ENCODE peak calls at places on chromosomes 13 and 19, in seven cellular contexts. One of them, this sample, is unnamed.

GRCh38 chr13:36520111-36520510 is 87.8 kb downstream of the CCNA1 start:
- DNase-seq in dorsolateral prefrontal cortex: no peak
- DNase-seq in kidney: no peak
- DNase-seq in transverse colon: no peak
- DNase-seq in AG04450: no peak
- DNase-seq in thoracic aorta: no peak
- DNase-seq in NB4: no peak
- DNase-seq in this sample: no peak

GRCh38 chr13:102401305-102401704 is 543 bp downstream of the FGF14 start:
- DNase-seq in dorsolateral prefrontal cortex: no peak
- DNase-seq in AG04450: no peak
- DNase-seq in kidney: no peak
- DNase-seq in NB4: no peak
- DNase-seq in transverse colon: no peak
- DNase-seq in thoracic aorta: no peak
- DNase-seq in this sample: peak; percentile 18

GRCh38 chr19:6589711-6590457 is 1.1 kb downstream of the CD70 start:
- DNase-seq in AG04450: no peak
- DNase-seq in transverse colon: no peak
- DNase-seq in dorsolateral prefrontal cortex: no peak
- DNase-seq in thoracic aorta: no peak
- DNase-seq in NB4: peak; percentile 53
- DNase-seq in kidney: no peak
- DNase-seq in this sample: no peak

GRCh38 chr13:39394811-39395685 is 207.9 kb downstream of the LHFPL6 start:
- DNase-seq in AG04450: no peak
- DNase-seq in transverse colon: no peak
- DNase-seq in kidney: no peak
- DNase-seq in thoracic aorta: no peak
- DNase-seq in NB4: no peak
- DNase-seq in dorsolateral prefrontal cortex: no peak
- DNase-seq in this sample: no peak

GRCh38 chr13:95301135-95301946 is at the start of gene ABCC4:
- DNase-seq in AG04450: peak; percentile 27
- DNase-seq in dorsolateral prefrontal cortex: peak; percentile 58
- DNase-seq in NB4: peak; percentile 79
- DNase-seq in thoracic aorta: no peak
- DNase-seq in transverse colon: peak; percentile 73
- DNase-seq in kidney: peak; percentile 91
- DNase-seq in this sample: peak; percentile 29

GRCh38 chr19:49851456-49852259 is 699 bp downstream of the PTOV1 start:
- DNase-seq in kidney: peak; percentile 80
- DNase-seq in dorsolateral prefrontal cortex: no peak
- DNase-seq in thoracic aorta: no peak
- DNase-seq in AG04450: no peak
- DNase-seq in transverse colon: no peak
- DNase-seq in NB4: no peak
- DNase-seq in this sample: no peak

GRCh38 chr19:51259348-51260245 is 8.7 kb downstream of the SIGLECL1 start:
- DNase-seq in transverse colon: no peak
- DNase-seq in kidney: no peak
- DNase-seq in NB4: peak; percentile 75
- DNase-seq in thoracic aorta: no peak
- DNase-seq in AG04450: no peak
- DNase-seq in dorsolateral prefrontal cortex: peak; percentile 51
- DNase-seq in this sample: peak; percentile 17

GRCh38 chr19:11201791-11202190 is 4.4 kb upstream of the KANK2 start:
- DNase-seq in kidney: no peak
- DNase-seq in transverse colon: no peak
- DNase-seq in AG04450: no peak
- DNase-seq in thoracic aorta: no peak
- DNase-seq in NB4: no peak
- DNase-seq in dorsolateral prefrontal cortex: no peak
- DNase-seq in this sample: no peak

GRCh38 chr13:30151398-30151797 is 156.0 kb downstream of the KATNAL1 start:
- DNase-seq in kidney: no peak
- DNase-seq in dorsolateral prefrontal cortex: no peak
- DNase-seq in transverse colon: no peak
- DNase-seq in thoracic aorta: no peak
- DNase-seq in NB4: no peak
- DNase-seq in AG04450: no peak
- DNase-seq in this sample: no peak

GRCh38 chr19:50417138-50417849 is 1.4 kb upstream of the SPIB start:
- DNase-seq in dorsolateral prefrontal cortex: no peak
- DNase-seq in AG04450: no peak
- DNase-seq in NB4: no peak
- DNase-seq in kidney: no peak
- DNase-seq in thoracic aorta: no peak
- DNase-seq in transverse colon: peak; percentile 57
- DNase-seq in this sample: no peak

GRCh38 chr19:35318679-35319448 is 10.1 kb upstream of the CD22 start:
- DNase-seq in kidney: peak; percentile 90
- DNase-seq in transverse colon: peak; percentile 16
- DNase-seq in AG04450: no peak
- DNase-seq in thoracic aorta: peak; percentile 13
- DNase-seq in NB4: peak; percentile 55
- DNase-seq in dorsolateral prefrontal cortex: peak; percentile 81
- DNase-seq in this sample: peak; percentile 46

GRCh38 chr13:111281751-111282311 is 38.6 kb upstream of the TEX29 start:
- DNase-seq in thoracic aorta: no peak
- DNase-seq in AG04450: peak; percentile 61
- DNase-seq in dorsolateral prefrontal cortex: no peak
- DNase-seq in NB4: no peak
- DNase-seq in kidney: no peak
- DNase-seq in transverse colon: no peak
- DNase-seq in this sample: peak; percentile 3

GRCh38 chr19:55089279-55089944 is 13.7 kb downstream of the EPS8L1 start:
- DNase-seq in AG04450: no peak
- DNase-seq in thoracic aorta: no peak
- DNase-seq in NB4: no peak
- DNase-seq in dorsolateral prefrontal cortex: no peak
- DNase-seq in kidney: peak; percentile 59
- DNase-seq in transverse colon: no peak
- DNase-seq in this sample: no peak

GRCh38 chr13:91078093-91078679 is 269.3 kb upstream of the MIR17HG start:
- DNase-seq in NB4: peak; percentile 9
- DNase-seq in dorsolateral prefrontal cortex: no peak
- DNase-seq in AG04450: no peak
- DNase-seq in kidney: no peak
- DNase-seq in transverse colon: no peak
- DNase-seq in thoracic aorta: no peak
- DNase-seq in this sample: peak; percentile 12

GRCh38 chr13:38255600-38255999 is 94.1 kb upstream of the UFM1 start:
- DNase-seq in NB4: no peak
- DNase-seq in transverse colon: no peak
- DNase-seq in kidney: no peak
- DNase-seq in thoracic aorta: no peak
- DNase-seq in dorsolateral prefrontal cortex: no peak
- DNase-seq in AG04450: no peak
- DNase-seq in this sample: no peak

GRCh38 chr19:41997851-41998229 is 3.8 kb upstream of the ATP1A3 start:
- DNase-seq in dorsolateral prefrontal cortex: no peak
- DNase-seq in AG04450: no peak
- DNase-seq in thoracic aorta: no peak
- DNase-seq in kidney: no peak
- DNase-seq in NB4: peak; percentile 11
- DNase-seq in transverse colon: no peak
- DNase-seq in this sample: no peak

GRCh38 chr13:113187263-113187669 is 21.2 kb downstream of the PCID2 start:
- DNase-seq in thoracic aorta: peak; percentile 57
- DNase-seq in transverse colon: peak; percentile 51
- DNase-seq in AG04450: peak; percentile 96
- DNase-seq in dorsolateral prefrontal cortex: peak; percentile 63
- DNase-seq in kidney: peak; percentile 85
- DNase-seq in NB4: peak; percentile 63
- DNase-seq in this sample: peak; percentile 99

GRCh38 chr19:11797491-11797890 is 832 bp upstream of the ZNF491 start:
- DNase-seq in NB4: peak; percentile 89
- DNase-seq in kidney: peak; percentile 93
- DNase-seq in thoracic aorta: peak; percentile 40
- DNase-seq in AG04450: peak; percentile 77
- DNase-seq in dorsolateral prefrontal cortex: peak; percentile 79
- DNase-seq in transverse colon: peak; percentile 92
- DNase-seq in this sample: peak; percentile 79

GRCh38 chr19:19338082-19338481 is 17.5 kb downstream of the MAU2 start:
- DNase-seq in dorsolateral prefrontal cortex: no peak
- DNase-seq in AG04450: no peak
- DNase-seq in thoracic aorta: no peak
- DNase-seq in kidney: no peak
- DNase-seq in NB4: no peak
- DNase-seq in transverse colon: no peak
- DNase-seq in this sample: no peak

GRCh38 chr13:97434417-97435296 is 688 bp downstream of the RAP2A start:
- DNase-seq in NB4: peak; percentile 62
- DNase-seq in transverse colon: peak; percentile 43
- DNase-seq in dorsolateral prefrontal cortex: peak; percentile 67
- DNase-seq in thoracic aorta: no peak
- DNase-seq in AG04450: no peak
- DNase-seq in kidney: peak; percentile 87
- DNase-seq in this sample: peak; percentile 8

GRCh38 chr19:50646074-50646807 is 3.0 kb upstream of the C19orf81 start:
- DNase-seq in NB4: no peak
- DNase-seq in AG04450: no peak
- DNase-seq in kidney: no peak
- DNase-seq in transverse colon: no peak
- DNase-seq in dorsolateral prefrontal cortex: no peak
- DNase-seq in thoracic aorta: no peak
- DNase-seq in this sample: peak; percentile 17

GRCh38 chr19:10928563-10929401 is at the start of the genes TIMM29 and YIPF2:
- DNase-seq in AG04450: peak; percentile 94
- DNase-seq in kidney: peak; percentile 99
- DNase-seq in transverse colon: peak; percentile 98
- DNase-seq in NB4: peak; percentile 96
- DNase-seq in thoracic aorta: peak; percentile 91
- DNase-seq in dorsolateral prefrontal cortex: peak; percentile 95
- DNase-seq in this sample: peak; percentile 94

GRCh38 chr19:7993560-7993959 is 11.9 kb downstream of the ELAVL1 start:
- DNase-seq in thoracic aorta: no peak
- DNase-seq in NB4: no peak
- DNase-seq in dorsolateral prefrontal cortex: no peak
- DNase-seq in AG04450: no peak
- DNase-seq in transverse colon: no peak
- DNase-seq in kidney: no peak
- DNase-seq in this sample: no peak

GRCh38 chr13:54536112-54536511 is 1507.5 kb downstream of the OLFM4 start:
- DNase-seq in kidney: no peak
- DNase-seq in dorsolateral prefrontal cortex: no peak
- DNase-seq in thoracic aorta: no peak
- DNase-seq in NB4: peak; percentile 2
- DNase-seq in transverse colon: no peak
- DNase-seq in AG04450: no peak
- DNase-seq in this sample: peak; percentile 6

GRCh38 chr19:56718231-56718630 is 46.7 kb upstream of the ZNF835 start:
- DNase-seq in kidney: no peak
- DNase-seq in thoracic aorta: no peak
- DNase-seq in dorsolateral prefrontal cortex: no peak
- DNase-seq in NB4: peak; percentile 6
- DNase-seq in AG04450: no peak
- DNase-seq in transverse colon: no peak
- DNase-seq in this sample: no peak

GRCh38 chr13:40170982-40171381 is 495.5 kb downstream of the FOXO1 start:
- DNase-seq in dorsolateral prefrontal cortex: no peak
- DNase-seq in AG04450: no peak
- DNase-seq in transverse colon: no peak
- DNase-seq in thoracic aorta: no peak
- DNase-seq in kidney: no peak
- DNase-seq in NB4: no peak
- DNase-seq in this sample: peak; percentile 92

GRCh38 chr19:18961767-18962423 is 20.9 kb upstream of the HOMER3 start:
- DNase-seq in kidney: no peak
- DNase-seq in NB4: no peak
- DNase-seq in thoracic aorta: no peak
- DNase-seq in transverse colon: no peak
- DNase-seq in dorsolateral prefrontal cortex: no peak
- DNase-seq in AG04450: no peak
- DNase-seq in this sample: no peak

GRCh38 chr19:48085904-48086864 is 24.4 kb downstream of the PLA2G4C start:
- DNase-seq in thoracic aorta: no peak
- DNase-seq in transverse colon: no peak
- DNase-seq in kidney: no peak
- DNase-seq in dorsolateral prefrontal cortex: no peak
- DNase-seq in AG04450: no peak
- DNase-seq in NB4: peak; percentile 51
- DNase-seq in this sample: no peak

GRCh38 chr13:76709851-76710250 is 176.4 kb downstream of the KCTD12 start:
- DNase-seq in NB4: no peak
- DNase-seq in AG04450: no peak
- DNase-seq in thoracic aorta: no peak
- DNase-seq in dorsolateral prefrontal cortex: no peak
- DNase-seq in kidney: no peak
- DNase-seq in transverse colon: no peak
- DNase-seq in this sample: no peak

GRCh38 chr13:65744761-65745160 is 1485.4 kb downstream of the PCDH9 start:
- DNase-seq in thoracic aorta: no peak
- DNase-seq in AG04450: peak; percentile 26
- DNase-seq in transverse colon: no peak
- DNase-seq in dorsolateral prefrontal cortex: no peak
- DNase-seq in NB4: no peak
- DNase-seq in kidney: no peak
- DNase-seq in this sample: no peak

GRCh38 chr13:45782327-45783045 is 69.1 kb downstream of the SIAH3 start:
- DNase-seq in dorsolateral prefrontal cortex: no peak
- DNase-seq in thoracic aorta: no peak
- DNase-seq in transverse colon: no peak
- DNase-seq in AG04450: no peak
- DNase-seq in kidney: no peak
- DNase-seq in NB4: peak; percentile 7
- DNase-seq in this sample: no peak
- H3K4me3 ChIP-seq in dorsolateral prefrontal cortex: no peak overlapping the region
- H3K4me3 ChIP-seq in thoracic aorta: no peak overlapping the region
- H3K4me3 ChIP-seq in transverse colon: no peak overlapping the region
- H3K4me3 ChIP-seq in AG04450: no peak overlapping the region
- H3K4me3 ChIP-seq in kidney: no peak overlapping the region
- H3K4me3 ChIP-seq in NB4: no peak overlapping the region
- H3K4me3 ChIP-seq in this sample: no peak overlapping the region

GRCh38 chr19:15170345-15170744 is 30.4 kb downstream of the NOTCH3 start:
- DNase-seq in AG04450: no peak
- DNase-seq in thoracic aorta: no peak
- DNase-seq in dorsolateral prefrontal cortex: no peak
- DNase-seq in kidney: no peak
- DNase-seq in NB4: no peak
- DNase-seq in transverse colon: no peak
- DNase-seq in this sample: no peak
- TF ChIP-seq CTCF in AG04450: no peak
- TF ChIP-seq CTCF in thoracic aorta: no peak
- TF ChIP-seq CTCF in dorsolateral prefrontal cortex: no peak
- TF ChIP-seq CTCF in kidney: no peak
- TF ChIP-seq CTCF in NB4: no peak
- TF ChIP-seq CTCF in transverse colon: no peak
- TF ChIP-seq CTCF in this sample: no peak

GRCh38 chr19:43983544-43983911 is 460 bp upstream of the ZNF155 start:
- DNase-seq in transverse colon: no peak
- DNase-seq in AG04450: no peak
- DNase-seq in thoracic aorta: no peak
- DNase-seq in kidney: no peak
- DNase-seq in dorsolateral prefrontal cortex: no peak
- DNase-seq in NB4: no peak
- DNase-seq in this sample: no peak
- H3K4me3 ChIP-seq in transverse colon: peak overlapping the region; percentile 69
- H3K4me3 ChIP-seq in AG04450: peak overlapping the region; percentile 49
- H3K4me3 ChIP-seq in thoracic aorta: peak overlapping the region; percentile 87
- H3K4me3 ChIP-seq in kidney: peak overlapping the region; percentile 90
- H3K4me3 ChIP-seq in dorsolateral prefrontal cortex: peak overlapping the region; percentile 71
- H3K4me3 ChIP-seq in NB4: peak overlapping the region; percentile 80
- H3K4me3 ChIP-seq in this sample: peak overlapping the region; percentile 88

GRCh38 chr19:40271706-40272105 is 13.4 kb downstream of the AKT2 start:
- DNase-seq in AG04450: no peak
- DNase-seq in kidney: no peak
- DNase-seq in thoracic aorta: no peak
- DNase-seq in NB4: no peak
- DNase-seq in dorsolateral prefrontal cortex: no peak
- DNase-seq in transverse colon: no peak
- DNase-seq in this sample: no peak
- TF ChIP-seq CTCF in AG04450: no peak
- TF ChIP-seq CTCF in kidney: no peak
- TF ChIP-seq CTCF in thoracic aorta: no peak
- TF ChIP-seq CTCF in NB4: no peak
- TF ChIP-seq CTCF in dorsolateral prefrontal cortex: no peak
- TF ChIP-seq CTCF in transverse colon: no peak
- TF ChIP-seq CTCF in this sample: no peak

This sample was measured in bronchial epithelial cell.